ENCODE peak calls at places on chromosome 22, in five cellular contexts. M is PC-9; J is CD4-positive, alpha-beta memory T cell; S is effector memory CD4-positive, alpha-beta T cell; C is mammary epithelial cell. Z is an unnamed sample.

GRCh38 chr22:29700949-29701927 is 18.6 kb upstream of the CABP7 start:
- DNase-seq in M (peak; percentile 60), J (peak; percentile 17), S (no peak), C (no peak), Z (peak; percentile 47)

GRCh38 chr22:30247974-30248373 is 1.4 kb upstream of the LIF start:
- DNase-seq in M (no peak), J (no peak), S (no peak), C (peak; percentile 22), Z (no peak)

GRCh38 chr22:35684270-35684700 is 33.4 kb upstream of the APOL5 start:
- DNase-seq in M (no peak), J (no peak), S (no peak), C (no peak), Z (no peak)

GRCh38 chr22:22181515-22181959 is 63.0 kb upstream of the VPREB1 start:
- DNase-seq in M (no peak), J (no peak), S (no peak), C (no peak), Z (peak; percentile 23)

GRCh38 chr22:20137671-20138416 is 6.2 kb downstream of the ZDHHC8 start:
- DNase-seq in M (no peak), J (no peak), S (no peak), C (no peak), Z (no peak)

GRCh38 chr22:48486163-48486957 is 1341.3 kb downstream of the BRD1 start:
- DNase-seq in M (no peak), J (no peak), S (no peak), C (no peak), Z (no peak)

GRCh38 chr22:46563381-46564083 is 26.1 kb upstream of the CELSR1 start:
- DNase-seq in M (peak; percentile 70), J (peak; percentile 71), S (peak; percentile 42), C (peak; percentile 42), Z (peak; percentile 80)

GRCh38 chr22:38233427-38233826 is 31.6 kb downstream of the MAFF start:
- DNase-seq in M (no peak), J (no peak), S (no peak), C (no peak), Z (no peak)

GRCh38 chr22:28247114-28247513 is 328.1 kb upstream of the PITPNB start:
- DNase-seq in M (no peak), J (no peak), S (no peak), C (no peak), Z (no peak)

GRCh38 chr22:29205598-29206371 is at the start of gene EMID1:
- DNase-seq in M (peak; percentile 28), J (no peak), S (no peak), C (no peak), Z (peak; percentile 83)

GRCh38 chr22:46942816-46943783 is 180.7 kb downstream of the TBC1D22A start:
- DNase-seq in M (no peak), J (no peak), S (no peak), C (no peak), Z (no peak)

DNA sequence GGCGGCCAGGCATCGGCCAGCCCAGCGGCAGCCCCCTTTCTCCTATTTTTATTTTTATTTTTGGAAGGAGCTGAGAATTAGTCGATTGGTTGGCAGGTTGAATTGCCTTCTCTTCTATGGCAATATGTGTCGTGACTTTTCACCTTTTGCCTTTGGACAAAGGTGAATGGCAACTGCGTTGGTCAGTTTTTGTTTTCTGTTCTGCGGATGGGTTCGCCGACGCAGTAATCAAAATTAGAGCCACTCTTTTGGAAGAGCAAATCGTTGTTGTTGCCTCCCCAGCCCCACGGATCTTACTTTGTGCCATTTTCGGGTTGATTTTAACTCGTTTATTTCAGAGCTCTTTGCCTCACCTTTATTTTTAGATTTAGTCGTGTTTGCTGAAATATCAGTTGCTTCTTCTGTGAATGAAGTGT is 1.5 kb downstream of the CECR2 start:
- DNase-seq in M (no peak), J (no peak), S (no peak), C (no peak), Z (no peak)
- H3K4me1 ChIP-seq in M (no peaks in the 10 kb centered on the region), J (peaks cover 20% of the 10 kb centered on the region), S (peaks cover 13% of the 10 kb centered on the region), C (no peaks in the 10 kb centered on the region), Z (no peaks in the 10 kb centered on the region)

DNA sequence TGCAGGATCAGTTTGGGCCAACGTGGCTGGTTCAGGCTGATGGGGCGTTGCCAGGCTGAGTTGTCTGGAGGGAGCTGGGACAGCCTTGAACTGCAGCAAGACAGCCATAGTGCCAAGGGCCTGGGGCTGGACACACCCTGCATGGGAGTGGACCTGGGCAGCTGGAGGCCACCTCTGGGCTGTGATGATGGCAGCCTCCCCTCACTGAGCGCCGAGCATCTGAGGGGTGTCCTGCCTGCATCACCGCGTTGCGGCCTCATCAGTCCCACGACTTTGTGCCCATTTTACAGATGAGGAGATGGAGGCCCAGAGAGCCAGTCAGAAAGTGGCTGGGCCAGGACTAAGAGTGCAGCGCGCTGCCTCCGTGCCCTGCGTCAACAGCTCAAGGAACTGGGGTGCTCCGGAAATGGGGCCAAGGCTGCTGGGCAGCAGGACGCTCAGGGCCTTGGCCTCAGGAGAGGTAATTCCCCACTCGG is 590 bp upstream of the TSPO start:
- DNase-seq in M (no peak), J (no peak), S (no peak), C (no peak), Z (no peak)
- H3K4me3 ChIP-seq in M (peak overlapping the region; percentile 88), J (peak overlapping the region; percentile 13), S (peak overlapping the region; percentile 91), C (peak overlapping the region; percentile 87), Z (peak overlapping the region; percentile 90)

DNA sequence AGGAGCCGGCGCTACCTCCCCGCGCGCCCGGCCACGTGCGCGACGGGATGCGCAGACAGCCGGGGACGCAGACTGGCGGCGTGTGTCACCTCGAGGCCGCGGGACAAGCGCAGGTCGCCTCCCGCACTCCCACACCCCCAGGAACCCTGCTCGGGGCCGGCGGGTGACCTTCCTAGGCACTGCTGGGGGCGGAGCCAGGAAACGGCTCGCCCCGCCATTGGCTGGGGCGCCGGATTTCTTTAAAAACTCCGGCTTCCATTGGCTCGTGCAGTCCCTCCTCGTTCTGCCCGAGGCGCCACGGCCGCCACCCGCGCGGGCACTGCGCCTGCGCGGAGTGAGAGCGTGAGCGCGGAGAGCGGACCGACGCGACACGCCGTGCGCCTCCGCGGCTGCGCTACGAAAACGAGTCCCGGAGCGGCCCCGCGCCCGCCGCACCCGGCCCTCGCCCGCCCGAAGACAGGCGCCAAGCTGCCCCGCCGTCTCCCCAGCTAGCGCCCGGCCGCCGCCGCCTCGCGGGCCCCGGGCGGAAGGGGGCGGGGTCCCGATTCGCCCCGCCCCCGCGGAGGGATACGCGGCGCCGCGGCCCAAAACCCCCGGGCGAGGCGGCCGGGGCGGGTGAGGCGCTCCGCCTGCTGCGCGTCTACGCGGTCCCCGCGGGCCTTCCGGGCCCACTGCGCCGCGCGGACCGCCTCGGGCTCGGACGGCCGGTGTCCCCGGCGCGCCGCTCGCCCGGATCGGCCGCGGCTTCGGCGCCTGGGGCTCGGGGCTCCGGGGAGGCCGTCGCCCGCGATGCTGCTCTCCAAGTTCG is at the start of gene PIM3:
- DNase-seq in M (peak; percentile 96), J (peak; percentile 95), S (peak; percentile 93), C (peak; percentile 95), Z (peak; percentile 96)
- H3K4me1 ChIP-seq in M (peaks cover 36% of the 10 kb centered on the region), J (peaks cover 31% of the 10 kb centered on the region), S (peaks cover 31% of the 10 kb centered on the region), C (peaks cover 23% of the 10 kb centered on the region), Z (peaks cover 46% of the 10 kb centered on the region)

GRCh38 chr22:23204541-23205157 is 24.3 kb downstream of the BCR start:
- DNase-seq in M (peak; percentile 27), J (no peak), S (no peak), C (no peak), Z (no peak)
- H3K4me3 ChIP-seq in M (no peak overlapping the region), J (no peak overlapping the region), S (no peak overlapping the region), C (no peak overlapping the region), Z (no peak overlapping the region)

GRCh38 chr22:42284230-42284591 is 13.8 kb upstream of the TCF20 start:
- DNase-seq in M (no peak), J (no peak), S (no peak), C (no peak), Z (no peak)
- H3K4me1 ChIP-seq in M (no peaks in the 10 kb centered on the region), J (peaks cover 48% of the 10 kb centered on the region), S (peaks cover 39% of the 10 kb centered on the region), C (peaks cover 8% of the 10 kb centered on the region), Z (peaks cover 71% of the 10 kb centered on the region)

GRCh38 chr22:18032455-18033101 is 8.2 kb upstream of the MICAL3 start:
- DNase-seq in M (peak; percentile 64), J (no peak), S (no peak), C (peak; percentile 96), Z (no peak)

GRCh38 chr22:18033204-18033998 is 9.0 kb upstream of the MICAL3 start:
- DNase-seq in M (no peak), J (no peak), S (no peak), C (no peak), Z (no peak)

GRCh38 chr22:18031670-18032454 is 7.5 kb upstream of the MICAL3 start:
- DNase-seq in M (peak; percentile 80), J (no peak), S (no peak), C (peak; percentile 97), Z (no peak)

GRCh38 chr22:18035740-18036139 is 11.4 kb upstream of the MICAL3 start:
- DNase-seq in M (peak; percentile 85), J (no peak), S (no peak), C (peak; percentile 85), Z (no peak)

DNA sequence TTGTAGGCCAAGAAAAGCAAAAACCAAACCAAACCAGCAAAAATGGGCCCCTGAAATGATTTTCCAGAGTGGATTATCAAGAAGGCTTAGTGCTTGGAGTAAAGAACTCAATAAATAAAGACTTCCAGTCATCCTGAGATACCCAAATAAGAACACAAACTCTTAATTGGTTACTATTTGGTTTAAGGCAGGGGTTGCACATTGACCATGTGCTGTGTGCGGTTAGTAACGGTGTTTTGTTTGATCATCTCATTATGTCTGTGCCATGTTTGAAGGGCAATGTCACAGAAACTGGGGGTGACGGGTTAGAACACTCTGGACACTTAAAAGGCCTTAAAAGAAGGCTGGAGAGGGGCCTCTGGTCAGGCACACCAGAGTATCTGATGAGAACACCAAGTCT is 9.7 kb upstream of the MICAL3 start:
- DNase-seq in M (no peak), J (no peak), S (no peak), C (no peak), Z (no peak)
- H3K4me3 ChIP-seq in M (no peak overlapping the region), J (no peak overlapping the region), S (no peak overlapping the region), C (no peak overlapping the region), Z (no peak overlapping the region)

GRCh38 chr22:39469326-39469680 is 12.5 kb downstream of the MGAT3 start:
- DNase-seq in M (no peak), J (no peak), S (no peak), C (no peak), Z (no peak)
- H3K4me1 ChIP-seq in M (peaks cover 20% of the 10 kb centered on the region), J (peaks cover 19% of the 10 kb centered on the region), S (peaks cover 14% of the 10 kb centered on the region), C (peaks cover 7% of the 10 kb centered on the region), Z (peaks cover 72% of the 10 kb centered on the region)

DNA sequence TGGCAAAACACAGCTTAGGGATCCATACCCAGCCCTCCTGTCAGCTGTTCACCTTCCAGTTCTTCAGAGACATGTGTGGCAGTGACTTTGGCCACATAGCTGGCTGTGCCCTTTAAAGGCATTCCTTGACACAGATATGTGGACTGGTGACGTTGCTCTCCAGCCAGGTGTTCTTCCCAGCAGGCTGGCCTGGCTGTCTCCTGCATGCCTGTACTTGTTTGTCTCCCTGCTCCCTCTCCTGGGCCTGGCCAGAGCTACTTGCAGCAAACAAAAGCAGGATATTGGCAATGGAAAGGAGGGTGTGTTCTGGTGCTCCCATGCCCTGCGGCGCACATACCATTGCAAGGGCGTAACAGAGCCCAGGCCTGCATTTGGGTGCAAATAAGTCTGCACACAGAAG is 38.3 kb downstream of the PIK3IP1 start:
- DNase-seq in M (peak; percentile 95), J (no peak), S (no peak), C (peak; percentile 98), Z (peak; percentile 82)
- H3K4me3 ChIP-seq in M (no peak overlapping the region), J (no peak overlapping the region), S (no peak overlapping the region), C (no peak overlapping the region), Z (no peak overlapping the region)

Z was measured in Caco-2.